ENCODE peak calls at places on chromosomes 12 and 14, in four cellular contexts. M is OCI-LY7, S is ascending aorta, V is IMR-90. B is an unnamed sample.

GRCh38 chr14:100239200-100239839 is 376 bp downstream of the YY1 start:
- DNase-seq in S (no peak), M (no peak), V (no peak), B (no peak)

GRCh38 chr12:75981773-75982564 is 49.6 kb downstream of the PHLDA1 start:
- DNase-seq in S (no peak), M (no peak), V (peak), B (no peak)

GRCh38 chr12:132765366-132765765 is 3.7 kb upstream of the ANKLE2 start:
- DNase-seq in S (no peak), M (no peak), V (no peak), B (no peak)

GRCh38 chr12:80869264-80869663 is 68.5 kb downstream of the LIN7A start:
- DNase-seq in M (no peak), V (no peak), S (no peak), B (no peak)

GRCh38 chr14:68089146-68089715 is 269.7 kb downstream of the RAD51B start:
- DNase-seq in M (no peak), V (peak), S (no peak), B (no peak)

GRCh38 chr14:61034416-61035100 is 53.5 kb downstream of the SLC38A6 start:
- DNase-seq in V (no peak), M (peak), S (no peak), B (no peak)

GRCh38 chr14:93464271-93464670 is 33.5 kb downstream of the UNC79 start:
- DNase-seq in M (no peak), V (no peak), S (no peak), B (no peak)

GRCh38 chr12:101743724-101744472 is 4.6 kb upstream of the SYCP3 start:
- DNase-seq in M (peak), V (no peak), S (no peak), B (no peak)

GRCh38 chr12:1083086-1083887 is 92.3 kb downstream of the ERC1 start:
- DNase-seq in S (no peak), M (no peak), V (no peak), B (no peak)

GRCh38 chr12:130975116-130975515 is 21.4 kb downstream of the ADGRD1 start:
- DNase-seq in M (no peak), V (no peak), S (no peak), B (no peak)

GRCh38 chr14:24612186-24612585 is 2.7 kb upstream of the GZMH start:
- DNase-seq in V (no peak), M (no peak), S (no peak), B (no peak)

GRCh38 chr14:71680733-71681387 is 251.4 kb upstream of the RGS6 start:
- DNase-seq in S (no peak), V (no peak), M (no peak), B (no peak)

GRCh38 chr12:32477714-32478113 is 78.4 kb downstream of the FGD4 start:
- DNase-seq in S (no peak), M (peak), V (no peak), B (no peak)

GRCh38 chr12:25585021-25585523 is 32.0 kb upstream of the LMNTD1 start:
- DNase-seq in M (no peak), S (peak), V (peak), B (no peak)

GRCh38 chr12:91718326-91718725 is 427.3 kb downstream of the BTG1 start:
- DNase-seq in S (no peak), V (no peak), M (no peak), B (no peak)

GRCh38 chr12:13505224-13505623 is 308.7 kb downstream of the EMP1 start:
- DNase-seq in M (no peak), S (no peak), V (no peak), B (no peak)

GRCh38 chr12:109033239-109034196 is 12.7 kb upstream of the SVOP start:
- DNase-seq in V (no peak), S (no peak), M (no peak), B (no peak)

GRCh38 chr14:79093542-79093941 is 923.4 kb downstream of the NRXN3 start:
- DNase-seq in V (no peak), M (no peak), S (no peak), B (no peak)

GRCh38 chr14:79254069-79254775 is 957.1 kb downstream of the DIO2 start:
- DNase-seq in V (peak), S (no peak), M (no peak), B (no peak)

GRCh38 chr12:93868771-93869170 is 191.6 kb downstream of the CRADD start:
- DNase-seq in S (no peak), V (peak), M (no peak), B (no peak)

GRCh38 chr14:74347096-74347794 is 1.0 kb upstream of the VRTN start:
- DNase-seq in V (no peak), M (no peak), S (no peak), B (no peak)

GRCh38 chr14:92970233-92970625 is 47.3 kb downstream of the CHGA start:
- DNase-seq in M (no peak), V (no peak), S (no peak), B (no peak)

GRCh38 chr14:23286020-23286903 is at the start of gene HOMEZ:
- DNase-seq in V (peak), S (peak), M (peak), B (peak)
- TF ChIP-seq CTCF in V (peak), S (no peak), M (peak), B (no peak)

DNA sequence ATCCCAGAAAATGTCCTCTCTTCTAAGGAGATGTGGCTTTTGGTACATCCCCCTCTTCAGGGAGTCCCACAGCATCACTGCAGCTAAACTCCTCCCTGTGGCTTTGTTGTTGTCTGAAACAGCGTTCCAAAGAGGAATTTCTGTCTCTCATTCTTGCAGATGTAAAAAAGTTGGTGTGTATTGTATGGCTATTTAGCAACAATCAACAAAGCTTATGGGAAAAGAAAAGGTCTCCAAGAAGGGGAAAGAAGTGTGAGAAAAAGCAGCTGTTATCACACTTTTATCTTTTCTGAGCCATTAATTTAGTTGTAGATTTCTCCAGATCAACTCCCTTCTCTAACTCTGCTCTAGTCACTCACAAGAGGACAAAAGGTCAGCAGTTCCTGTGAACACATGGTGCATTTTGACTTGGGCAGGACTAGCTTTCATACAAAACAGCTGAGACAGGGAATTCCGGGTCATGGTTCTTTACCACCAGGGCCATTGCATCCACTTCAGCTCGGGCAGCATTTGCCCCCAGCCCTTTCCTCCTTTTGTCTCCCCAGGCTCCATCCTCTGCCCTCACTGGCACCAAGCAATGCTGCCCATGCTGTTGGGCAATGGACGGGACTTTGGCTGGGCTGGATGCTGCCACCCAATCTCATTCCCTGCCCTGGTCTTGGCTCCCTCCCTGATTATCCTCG is 184.7 kb downstream of the TMX1 start:
- DNase-seq in S (no peak), V (peak), M (no peak), B (no peak)
- TF ChIP-seq CTCF in S (no peak), V (no peak), M (no peak), B (no peak)

GRCh38 chr14:22226381-22226780 is 362.6 kb downstream of the DAD1 start:
- DNase-seq in S (no peak), V (peak), M (peak), B (no peak)
- TF ChIP-seq CTCF in S (no peak), V (peak), M (peak), B (no peak)

GRCh38 chr12:55072093-55072492 is 52.3 kb downstream of the NEUROD4 start:
- DNase-seq in M (peak), S (no peak), V (no peak), B (no peak)
- TF ChIP-seq CTCF in M (peak), S (no peak), V (no peak), B (no peak)

GRCh38 chr12:110222433-110222832 is 58.6 kb upstream of the ATP2A2 start:
- DNase-seq in M (no peak), S (no peak), V (no peak), B (no peak)

GRCh38 chr12:110223777-110224378 is 57.2 kb upstream of the ATP2A2 start:
- DNase-seq in S (no peak), M (no peak), V (peak), B (no peak)

GRCh38 chr12:110222027-110222426 is 59.0 kb upstream of the ATP2A2 start:
- DNase-seq in M (no peak), S (no peak), V (no peak), B (no peak)

GRCh38 chr12:110227138-110227537 is 53.9 kb upstream of the ATP2A2 start:
- DNase-seq in S (no peak), V (no peak), M (no peak), B (no peak)

DNA sequence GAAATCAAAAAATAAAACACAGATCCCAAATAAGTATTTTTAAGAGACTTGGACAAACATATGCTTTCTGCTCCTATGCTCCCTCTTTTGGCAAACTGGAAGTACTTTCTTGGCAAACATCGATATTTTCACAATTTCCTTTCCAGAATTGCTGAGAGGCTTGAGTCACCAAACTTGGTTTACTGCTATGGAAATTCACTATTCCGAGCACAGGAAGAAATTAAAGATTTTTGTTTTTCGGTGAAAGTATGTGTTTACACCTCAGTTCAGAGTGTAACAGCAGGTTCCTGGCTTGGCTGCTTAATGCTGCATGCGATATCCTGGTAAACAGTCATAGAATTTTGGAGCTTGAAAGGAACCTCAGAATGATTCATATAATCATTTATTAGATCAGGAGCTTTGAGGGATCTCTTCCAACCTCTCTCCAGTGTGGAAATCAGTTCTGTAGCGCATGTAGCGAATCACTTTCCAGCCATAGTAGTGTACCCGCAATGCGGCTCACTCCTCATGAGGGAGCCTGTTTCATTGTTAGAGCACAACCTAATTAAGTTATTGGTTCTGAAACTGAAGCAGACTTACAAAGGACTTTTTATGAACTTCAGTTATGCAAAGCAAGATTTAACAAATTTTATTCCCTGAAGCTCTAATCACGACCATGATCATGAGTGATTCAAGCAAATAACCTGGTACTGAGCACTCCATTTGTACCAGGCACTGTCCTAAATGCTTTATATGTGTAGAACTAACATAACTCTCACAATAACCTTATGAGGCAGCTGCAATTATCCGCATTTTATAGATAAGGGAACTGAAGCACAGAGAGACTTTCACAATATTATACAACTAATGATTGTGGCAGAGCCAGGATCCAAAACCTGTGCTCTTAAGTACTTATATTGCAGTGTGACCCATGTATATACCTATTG is 56.4 kb upstream of the ATP2A2 start:
- DNase-seq in S (peak), V (peak), M (no peak), B (no peak)
- TF ChIP-seq CTCF in S (peak), V (peak), M (peak), B (no peak)

DNA sequence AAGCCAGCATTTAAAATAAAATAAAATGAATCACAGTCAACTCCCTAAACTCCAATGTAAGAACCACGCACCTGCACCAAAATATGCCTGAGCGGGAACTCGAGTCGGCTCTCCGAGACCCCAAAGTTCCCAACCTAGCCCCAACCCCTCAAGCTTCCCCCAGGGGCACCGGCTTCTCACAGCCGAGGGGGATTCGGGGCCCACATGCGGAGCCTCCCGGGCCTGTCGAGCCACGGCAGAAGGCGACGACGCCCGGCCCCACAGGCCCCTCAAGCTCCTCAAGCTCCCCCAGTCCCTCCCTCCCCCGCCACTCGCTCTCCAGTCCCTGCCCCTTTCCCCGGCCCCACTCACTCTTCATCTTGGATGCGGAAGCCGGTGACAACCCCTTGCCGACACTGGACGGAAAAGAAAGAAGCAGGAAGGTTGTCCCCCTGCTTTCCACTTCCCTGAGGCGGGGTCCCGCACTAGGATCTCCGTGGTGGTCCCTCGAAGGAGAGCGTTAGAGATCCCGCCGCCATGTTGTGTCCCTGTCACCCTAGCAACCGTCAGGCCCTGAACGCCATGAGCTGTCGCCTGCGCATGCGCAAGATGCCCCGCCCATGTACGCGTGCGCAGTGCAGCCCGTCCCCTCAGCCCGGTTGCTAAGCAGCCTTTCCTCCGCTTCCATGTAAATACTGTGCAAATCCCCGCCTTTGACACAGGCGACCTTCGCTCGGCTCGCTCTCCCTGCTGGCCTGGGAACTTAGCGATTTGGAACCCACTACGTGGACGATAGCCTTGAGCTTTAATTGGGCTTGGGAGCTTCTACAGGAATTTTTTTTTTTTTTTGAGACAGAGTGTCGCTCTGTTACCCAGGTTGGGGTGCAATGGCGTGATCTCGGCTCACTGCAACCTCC is at the start of gene MOK:
- DNase-seq in M (peak), S (peak), V (peak), B (peak)
- TF ChIP-seq CTCF in M (no peak), S (no peak), V (no peak), B (no peak)

DNA sequence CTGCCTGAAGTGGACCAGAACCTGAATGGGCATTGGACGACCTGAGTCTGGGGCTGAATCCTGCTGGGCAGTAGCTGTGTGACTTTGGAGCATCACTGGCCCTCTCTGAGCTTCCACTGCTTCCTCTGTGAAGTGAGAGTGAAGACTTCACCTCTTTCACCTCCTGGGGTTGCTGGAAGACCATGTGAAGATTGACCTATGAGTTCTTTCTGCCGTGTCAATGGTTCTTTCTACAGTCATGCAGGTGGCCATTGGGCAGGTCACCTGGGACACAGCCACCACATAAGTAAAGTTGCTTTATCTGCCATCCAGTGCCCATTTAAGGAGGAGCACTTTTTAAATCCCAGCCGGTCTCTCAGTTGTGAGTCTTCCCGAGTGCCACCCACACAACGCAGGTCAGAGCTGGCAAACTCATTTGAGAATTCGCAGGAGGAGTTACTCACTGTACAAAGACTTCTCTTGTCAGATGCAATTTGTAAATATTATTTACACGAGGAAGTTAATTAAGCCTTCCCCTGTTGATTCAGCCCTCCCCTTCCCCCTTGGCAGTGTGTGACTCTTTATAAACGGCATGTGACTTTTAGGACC is 74.8 kb upstream of the TCL1B start:
- DNase-seq in M (peak), S (no peak), V (no peak), B (no peak)
- TF ChIP-seq CTCF in M (peak), S (no peak), V (no peak), B (no peak)

B was measured in omental fat pad.